ENCODE peak calls at places on chromosomes 5 and 9, in eight cellular contexts. L is PC-3; K is activated CD4-positive, alpha-beta T cell treated with anti-CD3 and anti-CD28 coated beads for 36 hours; C is lower lobe of right lung; P is left cardiac atrium; N is activated naive CD8-positive, alpha-beta T cell treated with anti-CD3 and anti-CD28 coated beads, Interleukin-2, amount 50 U/mL, for 24 hours; Z is naive thymus-derived CD8-positive, alpha-beta T cell; Q is IMR-90. J is an unnamed sample.

GRCh38 chr5:58094031-58094430 is 365.9 kb downstream of the PLK2 start:
- ATAC-seq in L (peak; percentile 95), K (peak; percentile 71), C (no peak), P (no peak), N (peak; percentile 24), Z (no peak), Q (no peak), J (peak; percentile 74)

GRCh38 chr9:33175633-33176325 is 8.6 kb upstream of the B4GALT1 start:
- ATAC-seq in L (no peak), K (no peak), C (no peak), P (no peak), N (no peak), Z (no peak), Q (no peak), J (no peak)

GRCh38 chr9:91386765-91387164 is 25.0 kb upstream of the AUH start:
- ATAC-seq in L (no peak), K (no peak), C (no peak), P (no peak), N (no peak), Z (no peak), Q (no peak), J (no peak)

GRCh38 chr9:98192503-98193335 is at the start of gene CORO2A:
- ATAC-seq in L (peak; percentile 76), K (peak; percentile 78), C (peak; percentile 94), P (peak; percentile 93), N (peak; percentile 77), Z (peak; percentile 66), Q (peak; percentile 94), J (peak; percentile 82)

GRCh38 chr5:51544386-51544785 is 161.1 kb downstream of the ISL1 start:
- ATAC-seq in L (no peak), K (no peak), C (no peak), P (no peak), N (no peak), Z (no peak), Q (no peak), J (no peak)

GRCh38 chr5:61416410-61416809 is 84.4 kb downstream of the ZSWIM6 start:
- ATAC-seq in L (no peak), K (no peak), C (no peak), P (no peak), N (no peak), Z (no peak), Q (no peak), J (no peak)

GRCh38 chr9:22158275-22158674 is 149.2 kb upstream of the CDKN2B start:
- ATAC-seq in L (peak; percentile 66), K (no peak), C (no peak), P (no peak), N (no peak), Z (no peak), Q (no peak), J (no peak)

GRCh38 chr5:132376694-132377641 is 7.5 kb downstream of the SLC22A5 start:
- ATAC-seq in L (no peak), K (no peak), C (no peak), P (no peak), N (no peak), Z (no peak), Q (no peak), J (no peak)

GRCh38 chr5:1332461-1333001 is 12.4 kb downstream of the CLPTM1L start:
- ATAC-seq in L (peak; percentile 37), K (peak; percentile 19), C (peak; percentile 19), P (no peak), N (peak; percentile 64), Z (no peak), Q (no peak), J (no peak)

GRCh38 chr9:89483592-89484474 is 14.1 kb downstream of the SEMA4D start:
- ATAC-seq in L (no peak), K (peak; percentile 57), C (peak; percentile 67), P (no peak), N (peak; percentile 57), Z (peak; percentile 84), Q (no peak), J (peak; percentile 65)

GRCh38 chr5:2014058-2014610 is 131.4 kb upstream of the IRX4 start:
- ATAC-seq in L (no peak), K (no peak), C (no peak), P (no peak), N (no peak), Z (no peak), Q (no peak), J (no peak)

GRCh38 chr5:66408561-66408960 is 187.6 kb upstream of the MAST4 start:
- ATAC-seq in L (no peak), K (no peak), C (no peak), P (no peak), N (no peak), Z (no peak), Q (no peak), J (no peak)

GRCh38 chr5:78496373-78496772 is 136.0 kb downstream of the SCAMP1 start:
- ATAC-seq in L (peak; percentile 99), K (no peak), C (peak; percentile 51), P (peak; percentile 43), N (no peak), Z (no peak), Q (peak; percentile 88), J (no peak)

GRCh38 chr9:98502311-98502975 is 206.3 kb downstream of the GABBR2 start:
- ATAC-seq in L (no peak), K (no peak), C (peak; percentile 80), P (no peak), N (no peak), Z (no peak), Q (peak; percentile 63), J (no peak)

GRCh38 chr9:137128158-137129088 is 10.5 kb upstream of the GRIN1 start:
- ATAC-seq in L (no peak), K (peak; percentile 10), C (no peak), P (no peak), N (no peak), Z (peak; percentile 13), Q (no peak), J (no peak)

GRCh38 chr9:130713286-130713975 is 19.9 kb downstream of the EXOSC2 start:
- ATAC-seq in L (no peak), K (no peak), C (peak; percentile 19), P (peak; percentile 10), N (no peak), Z (peak; percentile 1), Q (peak; percentile 0), J (no peak)

GRCh38 chr5:100780376-100780870 is 122.7 kb downstream of the ST8SIA4 start:
- ATAC-seq in L (no peak), K (peak; percentile 86), C (peak; percentile 62), P (no peak), N (peak; percentile 80), Z (peak; percentile 84), Q (no peak), J (peak; percentile 86)

GRCh38 chr5:135323701-135324132 is 75.3 kb downstream of the MACROH2A1 start:
- ATAC-seq in L (peak; percentile 73), K (no peak), C (no peak), P (no peak), N (no peak), Z (no peak), Q (no peak), J (no peak)